ENCODE peak calls at places on chromosomes 11 and 22, in six cellular contexts. I, X, K, Y, H and S are unnamed samples.

GRCh38 chr11:75160328-75160757 is 9.4 kb downstream of the SLCO2B1 start:
- DNase-seq in I (no peak), X (no peak), K (no peak), Y (no peak), H (no peak), S (no peak)

GRCh38 chr22:38107692-38108515 is 2.6 kb downstream of the BAIAP2L2 start:
- DNase-seq in I (no peak), X (no peak), K (no peak), Y (no peak), H (no peak), S (peak)

GRCh38 chr11:69956669-69957190 is 121.4 kb upstream of the ANO1 start:
- DNase-seq in I (no peak), X (no peak), K (no peak), Y (no peak), H (no peak), S (no peak)

GRCh38 chr11:122796128-122796717 is 42.1 kb upstream of the CRTAM start:
- DNase-seq in I (no peak), X (peak), K (peak), Y (peak), H (no peak), S (peak)

GRCh38 chr11:117743121-117743815 is 53.7 kb downstream of the DSCAML1 start:
- DNase-seq in I (no peak), X (no peak), K (peak), Y (no peak), H (no peak), S (no peak)

GRCh38 chr22:35752172-35752832 is 34.6 kb downstream of the APOL5 start:
- DNase-seq in I (no peak), X (peak), K (no peak), Y (no peak), H (no peak), S (no peak)

GRCh38 chr11:112302226-112302868 is 41.7 kb upstream of the PLET1 start:
- DNase-seq in I (no peak), X (no peak), K (no peak), Y (no peak), H (no peak), S (no peak)

GRCh38 chr11:16792426-16792825 is 54.0 kb downstream of the C11orf58 start:
- DNase-seq in I (no peak), X (no peak), K (no peak), Y (no peak), H (no peak), S (no peak)